ENCODE peak calls at places on chromosomes 7 and 10, in four cellular contexts. F is GM12878, L is H1, P is HepG2. U is an unnamed sample.

GRCh38 chr10:18312385-18313145 is 172.3 kb downstream of the CACNB2 start:
- DNase-seq in F (no peak), L (no peak), P (peak; percentile 49), U (peak; percentile 15)

GRCh38 chr10:71250405-71250804 is 38.0 kb downstream of the UNC5B start:
- DNase-seq in F (no peak), P (no peak), L (no peak), U (no peak)

GRCh38 chr7:138864667-138865066 is 66.7 kb upstream of the ATP6V0A4 start:
- DNase-seq in P (no peak), F (no peak), L (no peak), U (no peak)

GRCh38 chr7:88218836-88219605 is 817 bp downstream of the SRI start:
- DNase-seq in F (peak; percentile 27), L (no peak), P (no peak), U (no peak)

GRCh38 chr10:77264107-77264506 is 373.5 kb downstream of the KCNMA1 start:
- DNase-seq in F (peak; percentile 42), P (no peak), L (no peak), U (no peak)

GRCh38 chr7:134016223-134016941 is 110.8 kb upstream of the LRGUK start:
- DNase-seq in P (peak; percentile 21), F (no peak), L (no peak), U (peak; percentile 12)

GRCh38 chr7:77537595-77538185 is 595 bp downstream of the PTPN12 start:
- DNase-seq in F (no peak), P (peak; percentile 32), L (no peak), U (no peak)

GRCh38 chr7:50085344-50085743 is 7.7 kb downstream of the ZPBP start:
- DNase-seq in P (no peak), F (no peak), L (no peak), U (no peak)

GRCh38 chr10:85545874-85546273 is 820.7 kb downstream of the GRID1 start:
- DNase-seq in F (no peak), P (no peak), L (no peak), U (no peak)

GRCh38 chr10:56547163-56547562 is 186.1 kb upstream of the ZWINT start:
- DNase-seq in L (no peak), F (no peak), P (no peak), U (no peak)

GRCh38 chr7:121449304-121449703 is 53.2 kb upstream of the FAM3C start:
- DNase-seq in L (no peak), P (no peak), F (no peak), U (no peak)

GRCh38 chr7:33686001-33686591 is 219.2 kb upstream of the BMPER start:
- DNase-seq in P (no peak), F (no peak), L (no peak), U (no peak)

GRCh38 chr7:99078416-99078815 is 65.5 kb downstream of the SMURF1 start:
- DNase-seq in P (no peak), F (no peak), L (no peak), U (no peak)

GRCh38 chr7:131843862-131844261 is 287.4 kb upstream of the PODXL start:
- DNase-seq in F (no peak), P (no peak), L (no peak), U (no peak)

GRCh38 chr10:90276894-90277447 is 575.6 kb downstream of the KIF20B start:
- DNase-seq in F (no peak), P (no peak), L (no peak), U (no peak)

GRCh38 chr10:47441973-47442750 is 41.8 kb downstream of the ANXA8 start:
- DNase-seq in F (no peak), P (no peak), L (no peak), U (no peak)

GRCh38 chr10:100816671-100817070 is 71.3 kb downstream of the PAX2 start:
- DNase-seq in P (no peak), L (no peak), F (no peak), U (no peak)

GRCh38 chr10:97314677-97315076 is 4.4 kb upstream of the FRAT1 start:
- DNase-seq in F (no peak), L (no peak), P (no peak), U (no peak)

GRCh38 chr7:28296571-28297483 is 115.5 kb upstream of the CREB5 start:
- DNase-seq in F (no peak), P (no peak), L (peak; percentile 43), U (peak; percentile 55)

GRCh38 chr10:24645784-24646183 is 77.9 kb downstream of the ARHGAP21 start:
- DNase-seq in F (no peak), L (no peak), P (no peak), U (no peak)

GRCh38 chr7:142168746-142169145 is 57.2 kb downstream of the MGAM2 start:
- DNase-seq in L (no peak), P (no peak), F (no peak), U (no peak)
- TF ChIP-seq SP1 in L (no peak), P (no peak), F (no peak), U (no peak)

GRCh38 chr7:156816943-156817572 is 75.9 kb downstream of the LMBR1 start:
- DNase-seq in L (no peak), F (no peak), P (peak; percentile 10), U (no peak)
- TF ChIP-seq CTCF in L (no peak), F (peak; percentile 62), P (peak; percentile 41), U (peak; percentile 62)

DNA sequence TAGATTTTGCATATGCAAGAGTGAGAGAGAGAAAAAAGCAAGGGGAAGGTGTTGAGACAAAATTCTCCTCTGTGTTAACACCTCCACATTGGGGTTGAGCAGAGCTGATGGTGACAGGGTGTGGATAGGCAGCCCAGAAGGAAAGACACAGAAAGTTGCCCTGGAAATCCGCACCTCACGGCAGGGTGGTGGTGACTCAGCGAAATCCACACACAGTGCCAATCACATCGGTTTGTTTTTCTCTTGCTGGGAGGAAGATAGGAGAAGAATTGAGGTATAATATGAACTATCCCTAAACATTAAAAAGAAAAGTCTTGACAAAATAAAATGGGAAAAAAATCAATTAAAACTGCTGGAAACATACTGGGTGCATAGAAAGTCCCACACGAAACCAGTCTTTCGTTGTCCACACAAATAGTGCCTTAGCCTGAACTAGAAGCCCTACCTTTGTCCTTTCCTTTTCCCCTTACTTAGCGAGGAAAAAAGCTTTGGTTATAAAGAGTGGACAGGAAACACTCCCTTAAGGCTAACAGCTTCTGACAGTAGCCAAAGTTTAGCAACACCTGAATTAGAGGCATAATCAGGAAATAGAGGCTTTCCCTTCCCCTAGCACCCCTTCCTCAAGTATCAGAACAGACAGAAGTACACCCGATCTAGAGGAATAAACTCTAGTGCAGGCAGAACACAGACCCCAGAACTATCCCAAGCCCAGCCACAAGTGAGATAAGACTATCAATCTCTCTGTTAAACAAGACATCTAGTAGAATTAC is 39.2 kb upstream of the DNAJC1 start:
- DNase-seq in L (peak; percentile 10), F (no peak), P (no peak), U (peak; percentile 33)
- TF ChIP-seq ZNF274 in L (no peak), F (no peak), P (no peak), U (no peak)

GRCh38 chr10:559767-560047 is 129.8 kb downstream of the DIP2C start:
- DNase-seq in P (no peak), F (no peak), L (no peak), U (no peak)
- TF ChIP-seq SP1 in P (no peak), F (no peak), L (no peak), U (no peak)

DNA sequence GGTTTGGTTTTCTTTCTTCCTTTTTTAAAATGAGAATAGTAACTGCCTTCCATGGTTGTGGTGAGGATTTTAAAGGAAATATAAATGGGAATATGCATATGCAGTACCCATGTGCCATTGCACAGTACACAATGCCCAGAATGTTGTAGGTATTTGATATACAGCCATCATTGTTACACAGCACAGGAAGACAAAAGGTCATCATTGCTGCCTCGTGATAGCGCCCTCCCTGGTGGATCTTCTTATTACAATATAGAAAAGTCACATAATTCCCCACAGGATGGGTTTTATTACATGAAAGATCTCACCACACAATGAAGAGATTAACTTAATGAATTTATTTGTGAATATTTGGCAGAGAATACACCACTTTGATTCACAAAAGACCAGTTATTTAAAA is 76.5 kb downstream of the PPP1R17 start:
- DNase-seq in F (no peak), L (no peak), P (no peak), U (no peak)
- TF ChIP-seq CTCF in F (peak; percentile 11), L (peak; percentile 42), P (no peak), U (peak; percentile 59)

GRCh38 chr10:114501650-114502049 is 97.3 kb upstream of the AFAP1L2 start:
- DNase-seq in P (no peak), L (no peak), F (no peak), U (no peak)

GRCh38 chr10:114506874-114507385 is 102.6 kb upstream of the AFAP1L2 start:
- DNase-seq in F (no peak), P (no peak), L (no peak), U (no peak)

GRCh38 chr10:114502071-114502470 is 97.8 kb upstream of the AFAP1L2 start:
- DNase-seq in L (no peak), F (no peak), P (no peak), U (no peak)

GRCh38 chr10:114507449-114507848 is 103.1 kb upstream of the AFAP1L2 start:
- DNase-seq in F (no peak), P (no peak), L (no peak), U (no peak)

GRCh38 chr10:114504769-114505579 is 100.7 kb upstream of the AFAP1L2 start:
- DNase-seq in P (peak; percentile 67), L (no peak), F (no peak), U (no peak)
- TF ChIP-seq ZNF274 in P (no peak), L (no peak), F (no peak), U (no peak)

GRCh38 chr7:66043681-66044497 is 31.7 kb upstream of the ASL start:
- DNase-seq in F (no peak), L (no peak), P (no peak), U (no peak)
- TF ChIP-seq SP1 in F (no peak), L (no peak), P (no peak), U (no peak)

U was measured in HCT116.